ENCODE peak calls at places on chromosomes 7 and 10, in seven cellular contexts. One of them, this sample, is unnamed.

GRCh38 chr10:91520657-91521056 is 110.5 kb downstream of the HECTD2 start:
- DNase-seq in hypothalamus: no peak
- DNase-seq in hippocampal formation: no peak
- DNase-seq in adrenal gland: peak
- DNase-seq in effector memory CD8-positive, alpha-beta T cell: no peak
- DNase-seq in NCI-H2171: no peak
- DNase-seq in A172: no peak
- DNase-seq in this sample: no peak

GRCh38 chr7:116169060-116169459 is 41.3 kb upstream of the TES start:
- DNase-seq in hypothalamus: no peak
- DNase-seq in hippocampal formation: no peak
- DNase-seq in adrenal gland: no peak
- DNase-seq in effector memory CD8-positive, alpha-beta T cell: no peak
- DNase-seq in NCI-H2171: no peak
- DNase-seq in A172: peak
- DNase-seq in this sample: no peak

GRCh38 chr7:102004229-102004628 is 186.8 kb downstream of the CUX1 start:
- DNase-seq in hypothalamus: no peak
- DNase-seq in hippocampal formation: no peak
- DNase-seq in adrenal gland: no peak
- DNase-seq in effector memory CD8-positive, alpha-beta T cell: no peak
- DNase-seq in NCI-H2171: no peak
- DNase-seq in A172: no peak
- DNase-seq in this sample: no peak

GRCh38 chr10:17348111-17349008 is 106.0 kb downstream of the ST8SIA6 start:
- DNase-seq in hypothalamus: no peak
- DNase-seq in hippocampal formation: no peak
- DNase-seq in adrenal gland: peak
- DNase-seq in effector memory CD8-positive, alpha-beta T cell: no peak
- DNase-seq in NCI-H2171: no peak
- DNase-seq in A172: peak
- DNase-seq in this sample: peak

GRCh38 chr10:120131183-120131582 is 238.7 kb downstream of the SEC23IP start:
- DNase-seq in hypothalamus: no peak
- DNase-seq in hippocampal formation: no peak
- DNase-seq in adrenal gland: peak
- DNase-seq in effector memory CD8-positive, alpha-beta T cell: no peak
- DNase-seq in NCI-H2171: no peak
- DNase-seq in A172: peak
- DNase-seq in this sample: no peak

GRCh38 chr10:43193496-43194080 is 55.3 kb downstream of the CSGALNACT2 start:
- DNase-seq in hypothalamus: no peak
- DNase-seq in hippocampal formation: no peak
- DNase-seq in adrenal gland: no peak
- DNase-seq in effector memory CD8-positive, alpha-beta T cell: no peak
- DNase-seq in NCI-H2171: no peak
- DNase-seq in A172: no peak
- DNase-seq in this sample: no peak

GRCh38 chr7:48280100-48280499 is 108.8 kb downstream of the ABCA13 start:
- DNase-seq in hypothalamus: no peak
- DNase-seq in hippocampal formation: no peak
- DNase-seq in adrenal gland: no peak
- DNase-seq in effector memory CD8-positive, alpha-beta T cell: no peak
- DNase-seq in NCI-H2171: no peak
- DNase-seq in A172: no peak
- DNase-seq in this sample: no peak

GRCh38 chr10:116835658-116836057 is 13.6 kb upstream of the ENO4 start:
- DNase-seq in hypothalamus: no peak
- DNase-seq in hippocampal formation: no peak
- DNase-seq in adrenal gland: no peak
- DNase-seq in effector memory CD8-positive, alpha-beta T cell: no peak
- DNase-seq in NCI-H2171: no peak
- DNase-seq in A172: no peak
- DNase-seq in this sample: no peak

GRCh38 chr10:23417254-23417653 is 21.6 kb upstream of the OTUD1 start:
- DNase-seq in hypothalamus: no peak
- DNase-seq in hippocampal formation: no peak
- DNase-seq in adrenal gland: no peak
- DNase-seq in effector memory CD8-positive, alpha-beta T cell: no peak
- DNase-seq in NCI-H2171: no peak
- DNase-seq in A172: no peak
- DNase-seq in this sample: no peak

GRCh38 chr10:97042081-97042480 is 143.7 kb downstream of the SLIT1 start:
- DNase-seq in hypothalamus: no peak
- DNase-seq in hippocampal formation: no peak
- DNase-seq in adrenal gland: no peak
- DNase-seq in effector memory CD8-positive, alpha-beta T cell: no peak
- DNase-seq in NCI-H2171: no peak
- DNase-seq in A172: no peak
- DNase-seq in this sample: no peak

GRCh38 chr10:68543004-68543918 is 15.9 kb upstream of the SLC25A16 start:
- DNase-seq in hypothalamus: no peak
- DNase-seq in hippocampal formation: no peak
- DNase-seq in adrenal gland: peak
- DNase-seq in effector memory CD8-positive, alpha-beta T cell: no peak
- DNase-seq in NCI-H2171: no peak
- DNase-seq in A172: peak
- DNase-seq in this sample: no peak

GRCh38 chr10:72255977-72256729 is 17.6 kb upstream of the DDIT4 start:
- DNase-seq in hypothalamus: no peak
- DNase-seq in hippocampal formation: peak
- DNase-seq in adrenal gland: no peak
- DNase-seq in effector memory CD8-positive, alpha-beta T cell: no peak
- DNase-seq in NCI-H2171: no peak
- DNase-seq in A172: no peak
- DNase-seq in this sample: no peak

GRCh38 chr7:72098812-72099211 is 313.3 kb downstream of the CALN1 start:
- DNase-seq in hypothalamus: no peak
- DNase-seq in hippocampal formation: no peak
- DNase-seq in adrenal gland: no peak
- DNase-seq in effector memory CD8-positive, alpha-beta T cell: no peak
- DNase-seq in NCI-H2171: peak
- DNase-seq in A172: no peak
- DNase-seq in this sample: no peak

GRCh38 chr7:90166153-90166552 is 11.9 kb downstream of the STEAP1 start:
- DNase-seq in hypothalamus: no peak
- DNase-seq in hippocampal formation: no peak
- DNase-seq in adrenal gland: no peak
- DNase-seq in effector memory CD8-positive, alpha-beta T cell: no peak
- DNase-seq in NCI-H2171: no peak
- DNase-seq in A172: no peak
- DNase-seq in this sample: no peak

GRCh38 chr7:158821173-158822021 is 7.9 kb downstream of the ESYT2 start:
- DNase-seq in hypothalamus: no peak
- DNase-seq in hippocampal formation: no peak
- DNase-seq in adrenal gland: no peak
- DNase-seq in effector memory CD8-positive, alpha-beta T cell: no peak
- DNase-seq in NCI-H2171: no peak
- DNase-seq in A172: peak
- DNase-seq in this sample: no peak

GRCh38 chr10:13105184-13105583 is 5.2 kb downstream of the OPTN start:
- DNase-seq in hypothalamus: no peak
- DNase-seq in hippocampal formation: no peak
- DNase-seq in adrenal gland: peak
- DNase-seq in effector memory CD8-positive, alpha-beta T cell: no peak
- DNase-seq in NCI-H2171: no peak
- DNase-seq in A172: no peak
- DNase-seq in this sample: no peak

GRCh38 chr10:15305634-15306033 is 65.5 kb downstream of the FAM171A1 start:
- DNase-seq in hypothalamus: no peak
- DNase-seq in hippocampal formation: no peak
- DNase-seq in adrenal gland: no peak
- DNase-seq in effector memory CD8-positive, alpha-beta T cell: no peak
- DNase-seq in NCI-H2171: no peak
- DNase-seq in A172: no peak
- DNase-seq in this sample: no peak

GRCh38 chr10:123150229-123150985 is 2.5 kb downstream of the HMX2 start:
- DNase-seq in hypothalamus: no peak
- DNase-seq in hippocampal formation: no peak
- DNase-seq in adrenal gland: no peak
- DNase-seq in effector memory CD8-positive, alpha-beta T cell: no peak
- DNase-seq in NCI-H2171: no peak
- DNase-seq in A172: no peak
- DNase-seq in this sample: no peak

GRCh38 chr7:111486472-111487142 is 75.7 kb downstream of the IMMP2L start:
- DNase-seq in hypothalamus: no peak
- DNase-seq in hippocampal formation: peak
- DNase-seq in adrenal gland: peak
- DNase-seq in effector memory CD8-positive, alpha-beta T cell: no peak
- DNase-seq in NCI-H2171: peak
- DNase-seq in A172: peak
- DNase-seq in this sample: peak